ENCODE peak calls at places on chromosomes 7 and 10, in five cellular contexts. O, M, I, P and F are unnamed samples.

GRCh38 chr7:151631149-151631967 is 111.7 kb upstream of the RHEB start:
- DNase-seq in O (peak; percentile 32), M (peak; percentile 42), I (peak; percentile 73), P (no peak), F (no peak)

GRCh38 chr10:7890802-7891201 is 72.5 kb downstream of the TAF3 start:
- DNase-seq in O (no peak), M (no peak), I (no peak), P (no peak), F (no peak)

GRCh38 chr10:74544106-74544505 is 282.3 kb upstream of the KAT6B start:
- DNase-seq in O (no peak), M (no peak), I (no peak), P (peak; percentile 13), F (no peak)

GRCh38 chr10:125123363-125124113 is 36.8 kb downstream of the CTBP2 start:
- DNase-seq in O (peak; percentile 98), M (peak; percentile 93), I (peak; percentile 91), P (peak; percentile 89), F (peak; percentile 60)

GRCh38 chr10:116307450-116307849 is 16.8 kb upstream of the CCDC172 start:
- DNase-seq in O (no peak), M (no peak), I (no peak), P (no peak), F (no peak)

GRCh38 chr10:30529373-30529998 is 95.5 kb downstream of the MAP3K8 start:
- DNase-seq in O (no peak), M (peak; percentile 49), I (peak; percentile 85), P (no peak), F (no peak)

GRCh38 chr10:81179805-81180452 is 642.2 kb downstream of the SH2D4B start:
- DNase-seq in O (no peak), M (peak; percentile 33), I (no peak), P (no peak), F (no peak)

GRCh38 chr10:61140765-61141392 is 196.9 kb upstream of the RHOBTB1 start:
- DNase-seq in O (peak; percentile 19), M (no peak), I (peak; percentile 67), P (peak; percentile 85), F (peak; percentile 67)

GRCh38 chr7:144656960-144657359 is 178.9 kb downstream of the TPK1 start:
- DNase-seq in O (no peak), M (no peak), I (no peak), P (no peak), F (no peak)

GRCh38 chr10:118595598-118596425 is at the start of gene PRLHR:
- DNase-seq in O (peak; percentile 35), M (no peak), I (no peak), P (peak; percentile 47), F (no peak)

GRCh38 chr10:13593560-13593959 is 6.8 kb downstream of the PRPF18 start:
- DNase-seq in O (no peak), M (no peak), I (no peak), P (no peak), F (no peak)

GRCh38 chr10:93274419-93274818 is 200.7 kb downstream of the CYP26A1 start:
- DNase-seq in O (no peak), M (no peak), I (no peak), P (no peak), F (no peak)

GRCh38 chr7:83936056-83936703 is 258.4 kb downstream of the SEMA3A start:
- DNase-seq in O (peak; percentile 19), M (peak; percentile 59), I (peak; percentile 72), P (peak; percentile 85), F (peak; percentile 62)

GRCh38 chr10:120508393-120508792 is 51.4 kb downstream of the PLPP4 start:
- DNase-seq in O (no peak), M (no peak), I (no peak), P (peak; percentile 55), F (no peak)

GRCh38 chr7:101153969-101154692 is at the start of gene AP1S1:
- DNase-seq in O (peak; percentile 96), M (peak; percentile 96), I (peak; percentile 96), P (peak; percentile 95), F (peak; percentile 93)

GRCh38 chr10:71459513-71459912 is 62.8 kb downstream of the CDH23 start:
- DNase-seq in O (no peak), M (no peak), I (no peak), P (no peak), F (no peak)

GRCh38 chr10:17787087-17787942 is 21.8 kb upstream of the MRC1 start:
- DNase-seq in O (no peak), M (no peak), I (no peak), P (peak; percentile 88), F (peak; percentile 91)

GRCh38 chr7:107387077-107387476 is 82.8 kb upstream of the GPR22 start:
- DNase-seq in O (no peak), M (no peak), I (no peak), P (peak; percentile 45), F (no peak)

DNA sequence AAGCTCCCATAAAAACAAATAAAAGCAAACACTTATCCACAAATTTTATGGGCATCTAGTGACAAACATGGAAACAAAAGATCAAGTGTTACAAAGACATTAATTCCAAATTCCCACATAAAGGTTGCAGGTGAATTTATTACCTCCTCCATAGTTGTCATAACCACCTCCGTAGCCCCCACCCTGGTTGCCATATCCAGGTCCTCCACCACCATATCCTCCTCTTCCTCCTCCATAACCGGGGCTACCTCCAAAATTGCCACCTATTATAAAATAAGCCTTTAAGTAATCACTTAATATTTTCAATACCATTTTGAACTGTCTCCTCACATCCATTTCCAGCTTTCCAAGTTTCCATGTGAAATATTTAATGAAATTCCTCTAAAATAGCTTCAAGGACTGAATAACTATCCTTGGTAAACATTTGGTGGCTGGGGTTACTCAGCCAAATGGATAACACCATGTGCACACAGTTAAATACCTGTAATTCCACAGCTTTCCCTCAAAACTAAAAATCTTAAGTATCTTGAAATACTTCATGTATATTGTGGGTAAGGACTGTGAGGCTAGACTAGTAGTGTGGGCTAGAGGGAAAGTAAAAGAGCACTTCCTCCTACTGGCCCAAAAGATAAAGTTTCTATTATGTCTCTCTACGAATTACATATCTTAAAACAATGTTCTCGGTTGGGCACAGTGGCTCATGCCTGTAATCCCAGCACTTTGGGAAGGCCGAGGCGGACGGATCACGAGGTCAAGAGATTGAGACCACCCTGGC is 6.9 kb downstream of the HNRNPA2B1 start:
- DNase-seq in O (no peak), M (no peak), I (no peak), P (no peak), F (no peak)
- H3K4me3 ChIP-seq in O (peak overlapping the region; percentile 89), M (no peak overlapping the region), I (no peak overlapping the region), P (no peak overlapping the region), F (no peak overlapping the region)

GRCh38 chr7:69656077-69656476 is 57.8 kb downstream of the AUTS2 start:
- DNase-seq in O (no peak), M (no peak), I (no peak), P (no peak), F (no peak)
- H3K4me3 ChIP-seq in O (no peak overlapping the region), M (no peak overlapping the region), I (no peak overlapping the region), P (no peak overlapping the region), F (no peak overlapping the region)

DNA sequence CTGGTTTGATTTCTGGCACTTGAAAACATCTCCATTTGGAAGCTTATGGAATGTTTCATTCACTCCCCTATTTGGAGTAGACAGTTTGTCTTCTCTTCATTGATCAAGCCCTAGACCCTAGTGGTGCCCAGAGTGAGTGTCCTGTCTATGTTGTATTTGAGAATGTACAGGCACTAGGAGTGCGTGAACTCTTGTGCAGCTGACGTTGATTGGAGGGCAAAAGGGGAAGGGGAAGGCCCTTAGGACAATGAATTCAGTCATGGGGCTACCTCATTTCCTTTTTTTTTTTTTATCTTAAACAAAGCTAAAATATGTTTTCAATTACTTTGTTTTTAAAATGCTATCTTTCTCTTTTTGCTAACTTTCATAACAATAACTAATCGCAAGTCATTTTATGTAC is 66.5 kb downstream of the ADD3 start:
- DNase-seq in O (no peak), M (no peak), I (no peak), P (peak; percentile 79), F (no peak)
- H3K4me3 ChIP-seq in O (no peak overlapping the region), M (no peak overlapping the region), I (no peak overlapping the region), P (no peak overlapping the region), F (no peak overlapping the region)

GRCh38 chr7:122844191-122844988 is 41.9 kb downstream of the CADPS2 start:
- DNase-seq in O (no peak), M (no peak), I (no peak), P (no peak), F (no peak)
- H3K4me3 ChIP-seq in O (no peak overlapping the region), M (no peak overlapping the region), I (no peak overlapping the region), P (no peak overlapping the region), F (no peak overlapping the region)